ENCODE peak calls at places on chromosome X, in six cellular contexts. One of them, this sample, is unnamed.

GRCh38 chrX:66004928-66005831 is 34.7 kb downstream of the VSIG4 start:
- DNase-seq in H7: no peak
- DNase-seq in tibial nerve: no peak
- DNase-seq in NCI-H510A: no peak
- DNase-seq in thyroid gland: no peak
- DNase-seq in NCI-H82: no peak
- DNase-seq in this sample: no peak

GRCh38 chrX:39826813-39827543 is 270.8 kb downstream of the BCOR start:
- DNase-seq in H7: no peak
- DNase-seq in NCI-H510A: no peak
- DNase-seq in NCI-H82: no peak
- DNase-seq in thyroid gland: no peak
- DNase-seq in tibial nerve: no peak
- DNase-seq in this sample: no peak

GRCh38 chrX:40843643-40844042 is 108.3 kb upstream of the MED14 start:
- DNase-seq in tibial nerve: no peak
- DNase-seq in H7: no peak
- DNase-seq in NCI-H510A: no peak
- DNase-seq in thyroid gland: no peak
- DNase-seq in NCI-H82: no peak
- DNase-seq in this sample: peak

GRCh38 chrX:69229436-69229835 is 64.2 kb upstream of the PJA1 start:
- DNase-seq in NCI-H510A: no peak
- DNase-seq in H7: no peak
- DNase-seq in tibial nerve: no peak
- DNase-seq in thyroid gland: no peak
- DNase-seq in NCI-H82: no peak
- DNase-seq in this sample: no peak

GRCh38 chrX:131841496-131842410 is 181.3 kb upstream of the STK26 start:
- DNase-seq in NCI-H510A: peak
- DNase-seq in tibial nerve: no peak
- DNase-seq in H7: peak
- DNase-seq in NCI-H82: peak
- DNase-seq in thyroid gland: peak
- DNase-seq in this sample: peak

GRCh38 chrX:19682712-19683331 is 167.5 kb upstream of the MAP3K15 start:
- DNase-seq in thyroid gland: peak
- DNase-seq in H7: peak
- DNase-seq in tibial nerve: peak
- DNase-seq in NCI-H82: no peak
- DNase-seq in NCI-H510A: peak
- DNase-seq in this sample: peak

GRCh38 chrX:346034-346813 is 27.6 kb upstream of the GTPBP6 start:
- DNase-seq in tibial nerve: no peak
- DNase-seq in thyroid gland: no peak
- DNase-seq in H7: peak
- DNase-seq in NCI-H510A: no peak
- DNase-seq in NCI-H82: no peak
- DNase-seq in this sample: no peak

GRCh38 chrX:130778773-130779172 is 124.2 kb downstream of the ENOX2 start:
- DNase-seq in NCI-H82: no peak
- DNase-seq in H7: no peak
- DNase-seq in tibial nerve: no peak
- DNase-seq in thyroid gland: no peak
- DNase-seq in NCI-H510A: no peak
- DNase-seq in this sample: no peak

GRCh38 chrX:116395752-116396151 is 40.7 kb upstream of the SLC6A14 start:
- DNase-seq in tibial nerve: no peak
- DNase-seq in NCI-H82: no peak
- DNase-seq in thyroid gland: no peak
- DNase-seq in NCI-H510A: no peak
- DNase-seq in H7: no peak
- DNase-seq in this sample: no peak

GRCh38 chrX:19593684-19594083 is 78.4 kb upstream of the MAP3K15 start:
- DNase-seq in H7: no peak
- DNase-seq in tibial nerve: no peak
- DNase-seq in thyroid gland: no peak
- DNase-seq in NCI-H82: peak
- DNase-seq in NCI-H510A: no peak
- DNase-seq in this sample: peak

GRCh38 chrX:131802836-131803626 is 220.1 kb upstream of the STK26 start:
- DNase-seq in H7: peak
- DNase-seq in tibial nerve: no peak
- DNase-seq in NCI-H510A: no peak
- DNase-seq in thyroid gland: no peak
- DNase-seq in NCI-H82: peak
- DNase-seq in this sample: peak

GRCh38 chrX:134171661-134172587 is 65.1 kb upstream of the CCDC160 start:
- DNase-seq in NCI-H82: peak
- DNase-seq in H7: peak
- DNase-seq in tibial nerve: peak
- DNase-seq in thyroid gland: peak
- DNase-seq in NCI-H510A: peak
- DNase-seq in this sample: peak

GRCh38 chrX:15930585-15930984 is 76.0 kb upstream of the AP1S2 start:
- DNase-seq in NCI-H82: peak
- DNase-seq in thyroid gland: no peak
- DNase-seq in tibial nerve: no peak
- DNase-seq in NCI-H510A: peak
- DNase-seq in H7: peak
- DNase-seq in this sample: peak

GRCh38 chrX:49155243-49155899 is 7.2 kb upstream of the MAGIX start:
- DNase-seq in thyroid gland: peak
- DNase-seq in H7: peak
- DNase-seq in tibial nerve: no peak
- DNase-seq in NCI-H82: peak
- DNase-seq in NCI-H510A: peak
- DNase-seq in this sample: peak

GRCh38 chrX:148381603-148382002 is 118.8 kb upstream of the AFF2 start:
- DNase-seq in H7: no peak
- DNase-seq in thyroid gland: no peak
- DNase-seq in tibial nerve: no peak
- DNase-seq in NCI-H82: no peak
- DNase-seq in NCI-H510A: no peak
- DNase-seq in this sample: no peak

GRCh38 chrX:139201924-139202323 is 328.6 kb upstream of the F9 start:
- DNase-seq in NCI-H510A: no peak
- DNase-seq in H7: no peak
- DNase-seq in NCI-H82: no peak
- DNase-seq in thyroid gland: no peak
- DNase-seq in tibial nerve: no peak
- DNase-seq in this sample: no peak

GRCh38 chrX:13658602-13659001 is 5.7 kb downstream of the TCEANC start:
- DNase-seq in NCI-H82: peak
- DNase-seq in thyroid gland: no peak
- DNase-seq in NCI-H510A: no peak
- DNase-seq in H7: peak
- DNase-seq in tibial nerve: no peak
- DNase-seq in this sample: peak

GRCh38 chrX:136627381-136627780 is 20.6 kb upstream of the CD40LG start:
- DNase-seq in NCI-H510A: no peak
- DNase-seq in tibial nerve: no peak
- DNase-seq in H7: no peak
- DNase-seq in thyroid gland: no peak
- DNase-seq in NCI-H82: peak
- DNase-seq in this sample: no peak

GRCh38 chrX:10483191-10483808 is 137.1 kb downstream of the MID1 start:
- DNase-seq in thyroid gland: peak
- DNase-seq in NCI-H82: no peak
- DNase-seq in NCI-H510A: no peak
- DNase-seq in H7: no peak
- DNase-seq in tibial nerve: no peak
- DNase-seq in this sample: no peak